ENCODE peak calls at places on chromosomes 4 and X, in ten cellular contexts. C is WERI-Rb-1, K is bronchial epithelial cell, H is colonic mucosa, L is aorta, V is mucosa of descending colon, R is kidney, Q is sigmoid colon, M is GM06990, E is ascending aorta. F is an unnamed sample.
A peak's percentile ranks its signal among the peaks of the same experiment; 100 is the strongest.

GRCh38 chrX:103918050-103918449 is 44.4 kb upstream of the TMSB15B start:
- DNase-seq in L (peak; percentile 79), M (peak; percentile 46), H (peak; percentile 59), E (no peak), Q (peak; percentile 77), K (peak; percentile 47), R (no peak), V (no peak), C (peak; percentile 64), F (peak; percentile 60)

GRCh38 chr4:37803348-37803973 is 23.0 kb upstream of the PGM2 start:
- DNase-seq in Q (no peak), K (peak; percentile 69), R (no peak), M (no peak), L (no peak), E (no peak), C (no peak), H (no peak), V (no peak), F (peak; percentile 60)

GRCh38 chr4:88964450-88964849 is 92.5 kb downstream of the FAM13A start:
- DNase-seq in C (no peak), K (peak; percentile 90), Q (no peak), R (no peak), M (no peak), L (no peak), E (no peak), H (no peak), V (no peak), F (no peak)

GRCh38 chr4:8005814-8006215 is 66.2 kb upstream of the AFAP1 start:
- DNase-seq in C (no peak), L (no peak), E (no peak), K (no peak), H (no peak), R (peak; percentile 63), M (no peak), V (peak; percentile 32), Q (no peak), F (no peak)

GRCh38 chr4:1347410-1347864 is 429 bp downstream of the UVSSA start:
- DNase-seq in V (peak; percentile 86), K (peak; percentile 44), Q (peak; percentile 91), C (peak; percentile 52), H (peak; percentile 58), L (peak; percentile 92), R (peak; percentile 94), E (peak; percentile 31), M (peak; percentile 78), F (no peak)

GRCh38 chr4:168516841-168517240 is 20.0 kb downstream of the PALLD start:
- DNase-seq in V (no peak), M (no peak), R (no peak), K (no peak), L (no peak), Q (no peak), H (no peak), C (no peak), E (no peak), F (no peak)

GRCh38 chr4:186808635-186809018 is 85.0 kb upstream of the FAT1 start:
- DNase-seq in M (no peak), L (no peak), V (no peak), R (no peak), K (peak; percentile 90), H (no peak), E (no peak), Q (no peak), C (no peak), F (no peak)

GRCh38 chrX:129779747-129780146 is at the start of gene SASH3:
- DNase-seq in K (no peak), H (no peak), Q (peak; percentile 78), M (peak; percentile 77), E (peak; percentile 38), L (peak; percentile 75), R (peak; percentile 83), C (no peak), V (peak; percentile 86), F (peak; percentile 65)

GRCh38 chr4:123562994-123563745 is 166.6 kb downstream of the SPRY1 start:
- DNase-seq in Q (no peak), C (no peak), M (no peak), V (no peak), E (no peak), R (no peak), K (peak; percentile 75), H (no peak), L (no peak), F (no peak)

GRCh38 chr4:83631066-83631465 is 95.2 kb downstream of the GPAT3 start:
- DNase-seq in C (no peak), H (no peak), V (no peak), M (no peak), E (no peak), K (no peak), R (no peak), L (no peak), Q (no peak), F (no peak)

GRCh38 chrX:64994131-64994798 is 18.0 kb upstream of the ZC4H2 start:
- DNase-seq in L (no peak), K (no peak), C (no peak), V (no peak), R (no peak), E (no peak), Q (no peak), M (no peak), H (no peak), F (no peak)

GRCh38 chr4:25343671-25344070 is 31.1 kb downstream of the ZCCHC4 start:
- DNase-seq in K (peak; percentile 2), R (no peak), V (no peak), H (no peak), C (no peak), E (no peak), Q (no peak), M (no peak), L (no peak), F (no peak)

GRCh38 chr4:123301942-123302341 is 94.7 kb upstream of the SPRY1 start:
- DNase-seq in E (no peak), M (no peak), V (no peak), K (no peak), H (no peak), Q (no peak), L (no peak), R (no peak), C (no peak), F (no peak)

GRCh38 chrX:135549519-135549918 is 29.1 kb downstream of the INTS6L start:
- DNase-seq in R (no peak), M (no peak), L (no peak), V (no peak), Q (no peak), E (no peak), H (peak; percentile 63), C (no peak), K (no peak), F (no peak)

GRCh38 chrX:12304261-12304660 is 166.0 kb downstream of the FRMPD4 start:
- DNase-seq in R (no peak), K (no peak), C (no peak), E (no peak), H (no peak), L (no peak), M (no peak), V (no peak), Q (no peak), F (no peak)

GRCh38 chr4:113607998-113608397 is 153.5 kb downstream of the CAMK2D start:
- DNase-seq in Q (no peak), H (no peak), L (no peak), R (no peak), K (no peak), E (no peak), C (no peak), V (no peak), M (peak; percentile 34), F (no peak)
- H3K36me3 ChIP-seq in Q (no peaks in the 10 kb centered on the region), H (no peaks in the 10 kb centered on the region), L (no peaks in the 10 kb centered on the region), R (no peaks in the 10 kb centered on the region), K (no peaks in the 10 kb centered on the region), E (no peaks in the 10 kb centered on the region), C (no peaks in the 10 kb centered on the region), V (no peaks in the 10 kb centered on the region), M (peaks cover 1% of the 10 kb centered on the region), F (no peaks in the 10 kb centered on the region)

DNA sequence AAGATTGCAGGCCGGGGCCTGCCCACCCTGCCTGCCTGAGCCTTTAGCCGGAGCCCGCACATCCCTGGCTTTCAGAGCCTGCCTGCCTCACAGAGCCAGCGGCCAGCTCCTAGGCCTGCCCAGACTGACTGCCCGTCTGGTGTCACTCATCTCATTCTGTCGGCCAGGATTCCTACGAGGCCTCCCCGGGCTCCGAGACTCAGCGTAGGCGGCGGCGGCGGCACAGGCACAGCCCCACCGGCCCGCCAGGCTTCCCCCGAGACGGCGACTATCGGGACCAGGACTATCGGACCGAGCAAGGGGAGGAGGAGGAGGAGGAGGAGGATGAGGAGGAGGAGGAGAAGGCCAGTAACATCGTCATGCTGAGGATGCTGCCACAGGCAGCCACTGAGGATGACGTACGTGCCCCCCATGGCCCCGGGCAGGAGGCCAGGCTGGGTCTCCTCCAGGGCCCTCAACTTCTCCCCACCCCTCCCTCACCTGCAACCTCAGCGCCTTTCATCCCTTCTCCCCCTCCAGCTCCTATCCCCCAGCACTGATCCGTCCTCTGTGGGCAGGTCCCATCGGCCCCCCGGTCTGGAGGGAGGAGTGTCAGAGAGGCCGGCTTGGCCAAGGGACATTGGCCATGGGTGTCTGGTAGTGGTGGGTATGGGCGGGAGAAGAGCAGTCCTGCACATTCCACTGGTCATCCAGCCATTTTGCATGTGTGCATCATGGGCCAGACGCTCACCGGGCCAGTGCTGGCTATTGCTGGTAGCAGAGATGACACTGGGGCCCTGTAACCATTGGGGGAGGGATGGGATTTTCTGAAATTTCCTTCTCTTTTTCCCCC is 22.6 kb upstream of the UBA1 start:
- DNase-seq in M (no peak), E (no peak), C (no peak), K (no peak), V (peak; percentile 36), Q (no peak), H (no peak), L (peak; percentile 72), R (peak; percentile 66), F (no peak)
- H3K36me3 ChIP-seq in M (peaks cover 8% of the 10 kb centered on the region), E (peaks cover 35% of the 10 kb centered on the region), C (peaks cover 22% of the 10 kb centered on the region), K (peaks cover 21% of the 10 kb centered on the region), V (no peaks in the 10 kb centered on the region), Q (peaks cover 30% of the 10 kb centered on the region), H (no peaks in the 10 kb centered on the region), L (no peaks in the 10 kb centered on the region), R (peaks cover 18% of the 10 kb centered on the region), F (peaks cover 17% of the 10 kb centered on the region)

DNA sequence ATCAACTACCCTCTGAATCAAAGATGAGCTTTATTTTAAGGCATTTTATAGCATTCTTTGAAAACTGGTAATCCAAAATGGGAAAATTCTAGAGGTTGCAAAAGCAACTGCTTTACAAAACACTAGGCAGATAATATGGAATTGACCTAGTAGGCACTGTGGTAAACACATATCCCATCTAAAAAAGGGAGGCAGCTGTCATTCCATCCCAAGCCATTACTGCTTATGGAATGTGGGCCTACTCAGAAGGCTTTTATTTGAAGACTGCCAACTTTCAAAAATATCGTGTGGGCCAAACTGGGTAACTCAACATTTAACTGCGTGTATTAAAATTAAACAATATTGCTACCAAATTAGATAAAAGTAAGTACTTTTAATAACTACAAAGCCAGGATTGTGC is 19.3 kb downstream of the UBE2D3 start:
- DNase-seq in V (no peak), R (no peak), Q (no peak), E (no peak), K (no peak), M (no peak), H (no peak), C (no peak), L (no peak), F (no peak)
- H3K36me3 ChIP-seq in V (no peaks in the 10 kb centered on the region), R (peaks cover 4% of the 10 kb centered on the region), Q (peaks cover 6% of the 10 kb centered on the region), E (peaks cover 32% of the 10 kb centered on the region), K (peaks cover 7% of the 10 kb centered on the region), M (peaks cover 8% of the 10 kb centered on the region), H (peaks cover 8% of the 10 kb centered on the region), C (peaks cover 76% of the 10 kb centered on the region), L (no peaks in the 10 kb centered on the region), F (peaks cover 34% of the 10 kb centered on the region)

DNA sequence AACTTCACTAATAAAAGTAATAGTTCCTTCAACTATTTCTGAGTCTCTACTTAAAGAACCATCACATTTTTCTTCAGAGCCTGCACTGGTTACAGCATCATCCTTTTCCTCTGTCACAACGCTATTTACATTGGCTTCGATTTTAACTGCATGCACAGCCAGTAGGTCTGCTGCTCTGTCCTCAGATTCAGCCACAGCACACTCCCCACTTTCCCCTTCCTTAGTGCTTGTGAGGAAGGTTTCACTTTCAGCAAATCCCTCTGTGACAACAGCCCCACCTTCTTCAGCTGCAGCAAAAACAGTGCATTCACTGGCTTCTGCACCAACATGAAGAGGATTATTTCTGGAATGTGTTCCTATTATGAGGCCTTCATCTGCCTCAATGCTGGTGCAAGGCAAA is 25.7 kb downstream of the BOD1L1 start:
- DNase-seq in C (no peak), V (no peak), Q (no peak), H (no peak), M (no peak), K (no peak), L (no peak), E (no peak), R (no peak), F (no peak)
- H3K36me3 ChIP-seq in C (peaks cover 89% of the 10 kb centered on the region), V (no peaks in the 10 kb centered on the region), Q (peaks cover 30% of the 10 kb centered on the region), H (no peaks in the 10 kb centered on the region), M (peaks cover 7% of the 10 kb centered on the region), K (peaks cover 6% of the 10 kb centered on the region), L (no peaks in the 10 kb centered on the region), E (peaks cover 56% of the 10 kb centered on the region), R (peaks cover 35% of the 10 kb centered on the region), F (peaks cover 57% of the 10 kb centered on the region)

F was measured in CD4-positive, alpha-beta memory T cell.